ENCODE peak calls at places on chromosome 5, in eight cellular contexts. S, W, J, C, F, B, Z and V are unnamed samples.

GRCh38 chr5:141528401-141528984 is 39.6 kb downstream of the PCDHGC5 start:
- DNase-seq in S (no peak), W (no peak), J (no peak), C (no peak), F (no peak), B (no peak), Z (no peak), V (no peak)

GRCh38 chr5:37638897-37639296 is 200.9 kb downstream of the GDNF start:
- DNase-seq in S (no peak), W (no peak), J (no peak), C (no peak), F (no peak), B (no peak), Z (no peak), V (no peak)

GRCh38 chr5:174935854-174936474 is 211.6 kb downstream of the MSX2 start:
- DNase-seq in S (peak), W (peak), J (peak), C (peak), F (peak), B (no peak), Z (peak), V (peak)

GRCh38 chr5:74639538-74640449 is 734 bp downstream of the ENC1 start:
- DNase-seq in S (no peak), W (no peak), J (peak), C (no peak), F (no peak), B (peak), Z (peak), V (no peak)

GRCh38 chr5:154756871-154757646 is 1.9 kb downstream of the LARP1 start:
- DNase-seq in S (peak), W (no peak), J (peak), C (no peak), F (no peak), B (peak), Z (peak), V (no peak)

GRCh38 chr5:39599721-39600431 is 175.1 kb upstream of the DAB2 start:
- DNase-seq in S (no peak), W (no peak), J (peak), C (no peak), F (no peak), B (no peak), Z (no peak), V (no peak)

GRCh38 chr5:85320495-85320894 is 935.8 kb upstream of the EDIL3 start:
- DNase-seq in S (no peak), W (no peak), J (no peak), C (no peak), F (no peak), B (no peak), Z (no peak), V (no peak)

GRCh38 chr5:52993367-52993766 is 4.2 kb downstream of the ITGA2 start:
- DNase-seq in S (no peak), W (no peak), J (no peak), C (no peak), F (no peak), B (no peak), Z (no peak), V (no peak)

GRCh38 chr5:151223447-151224264 is at the start of gene CCDC69:
- DNase-seq in S (peak), W (peak), J (peak), C (peak), F (peak), B (peak), Z (peak), V (peak)

GRCh38 chr5:1748845-1749244 is 50.8 kb downstream of the MRPL36 start:
- DNase-seq in S (no peak), W (no peak), J (no peak), C (no peak), F (no peak), B (no peak), Z (no peak), V (no peak)

GRCh38 chr5:145511351-145511750 is 323.8 kb downstream of the PRELID2 start:
- DNase-seq in S (no peak), W (no peak), J (no peak), C (no peak), F (no peak), B (no peak), Z (no peak), V (no peak)

GRCh38 chr5:123303802-123304201 is 119.4 kb downstream of the CEP120 start:
- DNase-seq in S (no peak), W (no peak), J (no peak), C (no peak), F (no peak), B (no peak), Z (no peak), V (no peak)